ENCODE peak calls at places on chromosomes 3 and 15, in four cellular contexts. O, C, I and V are unnamed samples.

GRCh38 chr3:119819806-119820205 is 37.9 kb downstream of the NR1I2 start:
- DNase-seq in O (no peak), C (no peak), I (no peak), V (no peak)

GRCh38 chr15:93467327-93467726 is 378.3 kb upstream of the RGMA start:
- DNase-seq in I (no peak), C (no peak), O (no peak), V (peak; percentile 89)

GRCh38 chr3:18445421-18446066 is 20.4 kb upstream of the SATB1 start:
- DNase-seq in O (no peak), C (no peak), I (no peak), V (no peak)

GRCh38 chr3:175422744-175423143 is 563.6 kb downstream of the NAALADL2 start:
- DNase-seq in O (no peak), C (no peak), I (no peak), V (no peak)

GRCh38 chr15:93066103-93066725 is 22.8 kb downstream of the RGMA start:
- DNase-seq in I (no peak), O (no peak), C (no peak), V (no peak)

GRCh38 chr15:38508647-38509046 is 54.7 kb downstream of the FAM98B start:
- DNase-seq in I (no peak), O (no peak), C (no peak), V (no peak)

GRCh38 chr15:86915811-86916331 is 836.2 kb downstream of the AGBL1 start:
- DNase-seq in O (peak; percentile 8), I (peak; percentile 67), C (peak; percentile 69), V (peak; percentile 29)

GRCh38 chr3:186273586-186273985 is 88.4 kb downstream of the DGKG start:
- DNase-seq in C (no peak), I (no peak), O (no peak), V (no peak)

GRCh38 chr3:47423548-47424145 is 42.8 kb downstream of the PTPN23 start:
- DNase-seq in C (no peak), O (no peak), I (no peak), V (no peak)

GRCh38 chr3:194586839-194587238 is 46.4 kb downstream of the TMEM44 start:
- DNase-seq in C (peak; percentile 82), O (no peak), I (peak; percentile 71), V (no peak)

GRCh38 chr3:152835311-152836102 is 576 bp downstream of the P2RY1 start:
- DNase-seq in I (peak; percentile 66), O (no peak), C (peak; percentile 80), V (no peak)

GRCh38 chr3:9388562-9389272 is 8.7 kb upstream of the SETD5 start:
- DNase-seq in I (no peak), O (no peak), C (no peak), V (no peak)

GRCh38 chr15:64019764-64020163 is 26.5 kb downstream of the DAPK2 start:
- DNase-seq in I (no peak), C (no peak), O (no peak), V (no peak)

GRCh38 chr3:71152892-71153265 is 430.6 kb downstream of the FOXP1 start:
- DNase-seq in O (no peak), I (no peak), C (no peak), V (no peak)

GRCh38 chr15:39459538-39459937 is 121.3 kb upstream of the THBS1 start:
- DNase-seq in O (no peak), C (no peak), I (no peak), V (no peak)

GRCh38 chr15:51403072-51403878 is 61.8 kb downstream of the GLDN start:
- DNase-seq in O (peak; percentile 4), I (peak; percentile 82), C (peak; percentile 69), V (no peak)

GRCh38 chr3:16319307-16319706 is 54.3 kb downstream of the OXNAD1 start:
- DNase-seq in O (peak; percentile 38), I (no peak), C (no peak), V (no peak)

GRCh38 chr15:72964135-72964534 is 88.1 kb upstream of the NEO1 start:
- DNase-seq in O (no peak), C (no peak), I (no peak), V (no peak)

GRCh38 chr3:192864943-192865342 is 52.7 kb downstream of the MB21D2 start:
- DNase-seq in I (peak; percentile 60), C (peak; percentile 55), O (peak; percentile 50), V (no peak)

GRCh38 chr15:66071621-66072295 is 181.8 kb downstream of the MEGF11 start:
- DNase-seq in I (no peak), C (no peak), O (no peak), V (no peak)

GRCh38 chr15:73683624-73684536 is at the start of gene CD276:
- DNase-seq in C (peak; percentile 78), I (peak; percentile 63), O (no peak), V (peak; percentile 25)

GRCh38 chr3:70726966-70727365 is 414.5 kb upstream of the MDFIC2 start:
- DNase-seq in O (no peak), C (no peak), I (peak; percentile 49), V (peak; percentile 16)

GRCh38 chr15:101058735-101059134 is 139.6 kb downstream of the LRRK1 start:
- DNase-seq in I (no peak), C (no peak), O (no peak), V (no peak)

GRCh38 chr3:185737020-185737419 is 87.8 kb downstream of the IGF2BP2 start:
- DNase-seq in C (peak; percentile 55), I (peak; percentile 75), O (no peak), V (no peak)

GRCh38 chr3:7546219-7546618 is 685.3 kb downstream of the GRM7 start:
- DNase-seq in I (peak; percentile 80), C (peak; percentile 73), O (no peak), V (peak; percentile 18)

GRCh38 chr3:11556851-11557644 is 86.7 kb downstream of the VGLL4 start:
- DNase-seq in O (no peak), I (peak; percentile 97), C (peak; percentile 89), V (no peak)

DNA sequence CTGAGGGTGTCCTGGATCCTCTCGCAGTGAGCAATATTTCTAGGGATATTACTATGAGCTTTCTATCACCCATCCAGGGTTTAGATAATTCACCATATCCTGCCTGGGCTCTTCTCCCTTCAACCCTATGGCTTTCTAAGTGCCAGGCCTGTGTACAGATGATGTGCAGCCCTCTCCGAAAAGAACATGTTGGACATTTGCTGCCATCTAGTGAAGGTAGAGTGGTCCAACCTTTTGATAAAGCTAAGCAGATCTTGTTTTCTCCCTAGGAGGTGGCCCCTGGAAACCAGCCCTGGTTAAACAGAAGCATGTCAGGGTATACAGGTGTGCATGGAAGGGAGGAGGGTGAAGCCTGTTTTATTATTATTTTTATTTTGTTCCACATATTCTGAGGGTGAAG is 27.9 kb upstream of the SCN10A start:
- DNase-seq in C (peak; percentile 82), I (peak; percentile 86), O (peak; percentile 10), V (no peak)
- TF ChIP-seq CTCF in C (peak; percentile 62), I (peak; percentile 82), O (peak; percentile 35), V (peak; percentile 64)

GRCh38 chr3:129280183-129280582 is 1.5 kb downstream of the HMCES start:
- DNase-seq in C (no peak), I (no peak), O (no peak), V (no peak)
- H3K4me3 ChIP-seq in C (peak overlapping the region; percentile 92), I (no peak overlapping the region), O (peak overlapping the region; percentile 93), V (peak overlapping the region; percentile 95)

DNA sequence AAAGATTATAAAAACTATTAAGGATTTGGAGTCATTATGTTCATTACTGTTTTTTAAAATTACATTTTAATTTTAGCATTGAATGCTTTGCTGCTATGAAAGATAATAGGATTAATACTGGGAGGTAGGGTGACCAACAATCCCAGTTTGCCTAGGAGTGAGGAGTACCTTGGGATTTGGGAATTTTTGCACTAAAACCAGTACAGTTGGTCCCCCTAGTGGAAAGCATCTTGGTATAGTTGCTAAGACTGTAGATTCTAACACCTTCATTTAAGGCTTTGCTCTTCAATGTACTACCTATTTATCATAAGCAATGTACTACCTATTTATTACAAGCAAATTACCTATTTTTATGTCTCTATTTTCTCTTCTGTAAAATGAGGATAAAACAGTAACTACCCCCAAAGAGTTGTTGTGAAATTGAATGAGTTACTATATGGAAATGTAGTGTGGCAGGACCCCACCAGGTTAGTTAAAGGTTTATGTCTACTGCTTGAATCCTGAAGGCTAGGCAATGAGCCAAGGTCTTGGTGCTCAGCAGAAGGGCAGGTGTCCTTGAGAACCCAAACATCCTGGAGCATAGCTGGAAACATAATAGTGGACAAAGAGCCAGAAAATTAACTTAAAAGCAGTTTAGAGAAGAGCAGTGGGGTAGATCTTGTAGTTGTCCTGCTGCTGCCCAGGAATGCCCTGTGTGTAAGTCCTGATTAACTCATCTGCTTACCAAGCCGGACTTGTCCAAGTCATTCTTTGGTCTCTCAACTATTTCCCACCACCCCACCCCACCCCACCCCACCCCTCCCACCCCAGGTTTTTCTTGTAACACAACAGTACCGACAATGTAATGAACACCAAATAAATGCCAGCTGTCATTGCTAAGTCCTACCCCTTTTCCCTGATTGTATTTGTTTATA is 49.2 kb upstream of the NMD3 start:
- DNase-seq in I (peak; percentile 50), C (peak; percentile 47), O (no peak), V (peak; percentile 52)
- TF ChIP-seq CTCF in I (peak; percentile 60), C (peak; percentile 39), O (peak; percentile 43), V (peak; percentile 58)

GRCh38 chr15:85826756-85827515 is 32.2 kb upstream of the KLHL25 start:
- DNase-seq in I (peak; percentile 23), O (no peak), C (peak; percentile 32), V (no peak)
- H3K4me3 ChIP-seq in I (no peak overlapping the region), O (no peak overlapping the region), C (no peak overlapping the region), V (no peak overlapping the region)

DNA sequence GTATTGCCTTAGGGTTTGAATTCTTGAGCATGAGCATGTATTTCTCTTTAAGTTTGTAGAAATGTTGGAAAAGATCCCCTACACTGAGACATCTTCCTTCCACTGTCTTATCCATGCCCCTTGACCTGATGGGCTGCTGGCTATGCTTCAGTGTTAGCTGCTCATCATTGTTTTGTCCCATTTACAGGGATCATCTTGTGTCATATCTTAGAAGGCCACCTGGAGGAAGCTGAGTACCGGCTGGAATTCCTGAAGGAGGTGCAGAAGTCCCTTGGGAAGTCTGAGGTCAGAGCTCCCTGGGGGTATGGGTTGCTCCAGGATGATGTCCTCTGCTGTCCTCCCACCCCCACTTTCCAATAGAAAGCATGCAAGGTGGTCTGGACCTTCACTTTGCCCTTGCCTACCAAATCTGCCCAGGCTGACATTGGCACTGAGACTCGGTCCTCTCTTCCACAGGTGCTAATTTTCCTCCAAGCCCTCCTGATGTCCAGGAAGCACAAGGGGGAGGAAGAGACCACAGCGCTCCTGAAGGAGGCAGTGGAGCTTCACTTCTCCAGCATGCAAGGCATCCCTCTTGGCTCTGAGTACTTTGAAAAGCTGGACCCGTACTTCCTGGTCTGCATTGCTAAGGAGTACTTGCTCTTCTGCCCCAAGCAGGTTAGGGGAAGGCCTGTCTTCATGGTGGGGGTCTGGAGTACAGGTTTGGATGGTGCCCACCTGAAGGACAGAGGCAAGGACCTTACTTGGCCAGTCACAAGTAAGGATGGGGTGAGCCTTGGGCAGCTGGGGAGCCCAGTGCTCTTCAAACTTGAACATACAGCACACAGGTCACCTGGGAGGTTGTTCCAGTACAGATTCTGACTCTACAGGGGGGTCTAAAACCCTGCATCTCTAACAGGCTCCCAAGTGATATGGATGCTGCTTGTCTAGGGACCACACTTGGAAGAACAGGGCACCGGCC is 17.7 kb downstream of the TTC21A start:
- DNase-seq in I (peak; percentile 79), C (peak; percentile 63), O (no peak), V (no peak)
- TF ChIP-seq CTCF in I (peak; percentile 82), C (peak; percentile 63), O (peak; percentile 13), V (peak; percentile 60)

GRCh38 chr3:34675383-34676120 is 877.1 kb downstream of the PDCD6IP start:
- DNase-seq in I (peak; percentile 31), O (no peak), C (peak; percentile 4), V (no peak)
- H3K4me3 ChIP-seq in I (no peak overlapping the region), O (no peak overlapping the region), C (no peak overlapping the region), V (no peak overlapping the region)